ENCODE peak calls at places on chromosomes 7 and 10, in five cellular contexts. O, W, H, V and S are unnamed samples.

GRCh38 chr10:128539784-128540759 is 413.8 kb upstream of the MKI67 start:
- DNase-seq in O (no peak), W (peak), H (no peak), V (no peak), S (no peak)

GRCh38 chr10:124744047-124744687 is at the start of gene FAM53B:
- DNase-seq in O (peak), W (peak), H (peak), V (peak), S (peak)

GRCh38 chr10:68303849-68304412 is 27.9 kb upstream of the HNRNPH3 start:
- DNase-seq in O (no peak), W (no peak), H (no peak), V (no peak), S (no peak)

GRCh38 chr7:88095-88926 is 104.1 kb upstream of the FAM20C start:
- DNase-seq in O (no peak), W (no peak), H (no peak), V (no peak), S (no peak)

GRCh38 chr10:119302172-119302571 is 94.8 kb downstream of the GRK5 start:
- DNase-seq in O (no peak), W (no peak), H (no peak), V (no peak), S (no peak)

GRCh38 chr7:129218514-129219036 is 6.3 kb upstream of the AHCYL2 start:
- DNase-seq in O (peak), W (peak), H (peak), V (peak), S (peak)

GRCh38 chr7:151857412-151857811 is 19.5 kb downstream of the PRKAG2 start:
- DNase-seq in O (no peak), W (no peak), H (no peak), V (no peak), S (no peak)

GRCh38 chr7:38321515-38321944 is 48.1 kb upstream of the TARP start:
- DNase-seq in O (no peak), W (no peak), H (peak), V (peak), S (no peak)

GRCh38 chr10:95628786-95629185 is 27.7 kb downstream of the ALDH18A1 start:
- DNase-seq in O (no peak), W (no peak), H (peak), V (no peak), S (no peak)

GRCh38 chr10:13759167-13759566 is 172.4 kb downstream of the PRPF18 start:
- DNase-seq in O (no peak), W (no peak), H (peak), V (peak), S (peak)

GRCh38 chr7:84780158-84781124 is 406.4 kb downstream of the SEMA3D start:
- DNase-seq in O (no peak), W (no peak), H (no peak), V (no peak), S (no peak)

GRCh38 chr10:123621492-123621891 is 44.7 kb upstream of the GPR26 start:
- DNase-seq in O (no peak), W (no peak), H (no peak), V (no peak), S (no peak)

GRCh38 chr7:16660702-16661464 is 14.9 kb downstream of the BZW2 start:
- DNase-seq in O (no peak), W (no peak), H (peak), V (peak), S (no peak)

GRCh38 chr7:33459340-33459751 is 330.0 kb downstream of the BBS9 start:
- DNase-seq in O (no peak), W (peak), H (peak), V (peak), S (peak)

GRCh38 chr7:159067870-159068787 is 76.5 kb downstream of the VIPR2 start:
- DNase-seq in O (peak), W (no peak), H (no peak), V (no peak), S (no peak)

GRCh38 chr7:141094336-141095070 is 20.6 kb downstream of the TMEM178B start:
- DNase-seq in O (no peak), W (no peak), H (no peak), V (no peak), S (no peak)

GRCh38 chr7:130515315-130516047 is 23.6 kb downstream of the MEST start:
- DNase-seq in O (no peak), W (no peak), H (no peak), V (no peak), S (no peak)

GRCh38 chr7:33981221-33981620 is 75.9 kb downstream of the BMPER start:
- DNase-seq in O (no peak), W (no peak), H (peak), V (peak), S (no peak)

GRCh38 chr10:97718659-97719142 is 5.2 kb downstream of the MARVELD1 start:
- DNase-seq in O (no peak), W (peak), H (no peak), V (no peak), S (no peak)

GRCh38 chr10:16907720-16908119 is 90.5 kb upstream of the RSU1 start:
- DNase-seq in O (no peak), W (no peak), H (no peak), V (no peak), S (no peak)

GRCh38 chr7:106915873-106916272 is 50.8 kb downstream of the PIK3CG start:
- DNase-seq in O (no peak), W (no peak), H (no peak), V (no peak), S (no peak)

GRCh38 chr10:27664464-27664863 is 81.2 kb downstream of the MKX start:
- DNase-seq in O (no peak), W (no peak), H (no peak), V (no peak), S (no peak)

GRCh38 chr10:54318470-54318869 is 482.6 kb downstream of the PCDH15 start:
- DNase-seq in O (no peak), W (no peak), H (no peak), V (no peak), S (no peak)

GRCh38 chr10:116611153-116611545 is 9.6 kb upstream of the PNLIPRP2 start:
- DNase-seq in O (no peak), W (no peak), H (no peak), V (no peak), S (no peak)

GRCh38 chr7:137579913-137580640 is 236.5 kb upstream of the PTN start:
- DNase-seq in O (no peak), W (no peak), H (peak), V (peak), S (no peak)

GRCh38 chr10:78523453-78523852 is 489.8 kb downstream of the RPS24 start:
- DNase-seq in O (no peak), W (no peak), H (no peak), V (no peak), S (no peak)

GRCh38 chr10:62317257-62317656 is 48.6 kb upstream of the RTKN2 start:
- DNase-seq in O (no peak), W (no peak), H (no peak), V (no peak), S (no peak)

GRCh38 chr7:79452032-79452494 is 1.4 kb downstream of the MAGI2 start:
- DNase-seq in O (no peak), W (peak), H (peak), V (peak), S (peak)

GRCh38 chr10:127524869-127525268 is 24.2 kb upstream of the NPS start:
- DNase-seq in O (no peak), W (no peak), H (no peak), V (no peak), S (no peak)

GRCh38 chr7:26603631-26604030 is 260.8 kb downstream of the SKAP2 start:
- DNase-seq in O (no peak), W (no peak), H (peak), V (no peak), S (no peak)

GRCh38 chr7:133207687-133208086 is 45.2 kb upstream of the EXOC4 start:
- DNase-seq in O (no peak), W (no peak), H (no peak), V (no peak), S (no peak)

GRCh38 chr7:90595801-90596683 is at the start of gene CDK14:
- DNase-seq in O (no peak), W (peak), H (peak), V (peak), S (peak)

GRCh38 chr7:498678-499641 is 20.7 kb downstream of the PDGFA start:
- DNase-seq in O (no peak), W (no peak), H (no peak), V (no peak), S (no peak)

GRCh38 chr7:91098566-91098965 is 165.7 kb upstream of the FZD1 start:
- DNase-seq in O (no peak), W (no peak), H (peak), V (peak), S (no peak)

GRCh38 chr10:32971536-32972091 is 13.6 kb upstream of the ITGB1 start:
- DNase-seq in O (peak), W (no peak), H (no peak), V (no peak), S (no peak)

GRCh38 chr10:56472978-56473377 is 111.9 kb upstream of the ZWINT start:
- DNase-seq in O (no peak), W (no peak), H (no peak), V (no peak), S (no peak)

GRCh38 chr10:83862723-83863122 is 276.6 kb upstream of the GHITM start:
- DNase-seq in O (no peak), W (no peak), H (no peak), V (no peak), S (no peak)

GRCh38 chr10:44865289-44865671 is 45.9 kb upstream of the TMEM72 start:
- DNase-seq in O (no peak), W (no peak), H (no peak), V (no peak), S (no peak)

GRCh38 chr7:36852931-36853330 is 128.6 kb upstream of the AOAH start:
- DNase-seq in O (no peak), W (no peak), H (no peak), V (no peak), S (no peak)

GRCh38 chr10:5895804-5896203 is 5.8 kb downstream of the FBH1 start:
- DNase-seq in O (no peak), W (no peak), H (no peak), V (no peak), S (no peak)
- H3K9ac ChIP-seq in O (no peak), W (no peak), H (no peak), V (no peak), S (no peak)

GRCh38 chr10:58568428-58568935 is 55.8 kb downstream of the BICC1 start:
- DNase-seq in O (no peak), W (no peak), H (peak), V (no peak), S (no peak)
- H3K9ac ChIP-seq in O (no peak), W (no peak), H (no peak), V (no peak), S (no peak)

DNA sequence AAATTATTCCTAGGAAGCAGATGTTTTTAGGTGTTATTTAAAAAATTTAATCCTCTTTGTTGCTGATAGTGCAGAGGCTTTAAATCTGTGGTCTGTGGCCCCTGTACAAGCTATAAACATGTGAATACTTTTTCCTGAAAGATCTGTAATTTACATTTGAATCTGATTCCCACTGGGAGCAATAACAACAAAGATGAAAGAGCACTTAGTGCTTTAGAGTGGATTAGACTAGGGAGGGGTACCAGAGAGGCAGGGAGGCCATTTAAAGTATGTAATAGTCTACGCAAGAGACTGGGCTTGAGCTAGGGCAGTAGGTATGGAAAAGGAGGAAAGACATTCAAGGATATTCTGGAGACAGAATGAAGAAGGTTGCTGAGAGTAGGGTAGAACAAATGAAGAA is 19.1 kb downstream of the BTRC start:
- DNase-seq in O (no peak), W (no peak), H (no peak), V (no peak), S (no peak)
- H3K9ac ChIP-seq in O (no peak), W (no peak), H (no peak), V (no peak), S (no peak)

GRCh38 chr10:112810651-112811215 is 139.3 kb upstream of the TCF7L2 start:
- DNase-seq in O (no peak), W (no peak), H (peak), V (no peak), S (no peak)

GRCh38 chr10:112815238-112816032 is 134.6 kb upstream of the TCF7L2 start:
- DNase-seq in O (no peak), W (no peak), H (peak), V (peak), S (no peak)

GRCh38 chr10:112812571-112812970 is 137.5 kb upstream of the TCF7L2 start:
- DNase-seq in O (no peak), W (no peak), H (no peak), V (no peak), S (no peak)

GRCh38 chr10:112813866-112814596 is 136.0 kb upstream of the TCF7L2 start:
- DNase-seq in O (no peak), W (no peak), H (no peak), V (no peak), S (no peak)

GRCh38 chr10:112811741-112812551 is 138.1 kb upstream of the TCF7L2 start:
- DNase-seq in O (no peak), W (no peak), H (peak), V (peak), S (no peak)
- H3K9ac ChIP-seq in O (no peak), W (no peak), H (peak), V (no peak), S (no peak)

GRCh38 chr7:143240323-143241168 is 18.7 kb downstream of the TAS2R40 start:
- DNase-seq in O (peak), W (peak), H (peak), V (peak), S (peak)
- H3K9ac ChIP-seq in O (no peak), W (peak), H (no peak), V (peak), S (no peak)

DNA sequence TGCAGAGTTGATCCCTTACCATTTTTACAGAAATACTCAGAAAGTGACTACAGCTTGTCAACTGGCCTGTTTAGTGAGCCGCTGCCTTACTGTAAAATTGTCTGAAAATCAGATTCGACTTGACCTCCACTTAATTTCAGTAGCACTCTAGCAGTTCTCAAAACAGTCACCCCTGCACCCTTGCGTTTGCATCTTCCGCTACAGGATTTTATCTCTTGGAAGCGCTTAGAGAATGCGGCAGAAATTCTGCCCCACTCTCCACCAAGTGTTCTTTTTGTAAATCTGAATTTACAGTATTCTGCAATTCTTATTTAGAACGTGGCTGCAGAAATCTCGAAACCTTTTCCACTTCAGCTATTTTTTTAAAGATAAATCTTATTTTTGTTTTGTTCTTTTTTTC is 1.9 kb upstream of the TWIST1 start:
- DNase-seq in O (no peak), W (no peak), H (no peak), V (no peak), S (no peak)
- H3K9ac ChIP-seq in O (no peak), W (peak), H (no peak), V (no peak), S (no peak)